ENCODE peak calls at places on chromosomes 13 and 19, in ten cellular contexts. M is AG04449, P is body of pancreas, H is H1, L is OCI-LY7, E is mammary epithelial cell, R is BJ, F is left ventricle myocardium inferior, S is stomach, Y is sigmoid colon. G is an unnamed sample.

GRCh38 chr19:48866692-48867091 is 1.7 kb downstream of the PLEKHA4 start:
- DNase-seq in M (no peak), P (no peak), H (no peak), L (no peak), E (no peak), R (no peak), F (no peak), S (no peak), Y (no peak), G (no peak)

GRCh38 chr19:15128162-15128770 is 21.1 kb downstream of the SYDE1 start:
- DNase-seq in M (no peak), P (no peak), H (no peak), L (no peak), E (no peak), R (no peak), F (no peak), S (no peak), Y (peak), G (no peak)

GRCh38 chr13:100454876-100455275 is 133.7 kb downstream of the GGACT start:
- DNase-seq in M (no peak), P (no peak), H (no peak), L (no peak), E (peak), R (no peak), F (no peak), S (no peak), Y (no peak), G (no peak)

GRCh38 chr13:111662895-111663294 is 342.5 kb downstream of the TEX29 start:
- DNase-seq in M (no peak), P (no peak), H (no peak), L (no peak), E (no peak), R (no peak), F (no peak), S (no peak), Y (no peak), G (no peak)

GRCh38 chr13:35388979-35389378 is 87.5 kb downstream of the MAB21L1 start:
- DNase-seq in M (no peak), P (no peak), H (no peak), L (no peak), E (no peak), R (no peak), F (no peak), S (no peak), Y (no peak), G (peak)

GRCh38 chr19:52670046-52670445 is 31.9 kb upstream of the ZNF83 start:
- DNase-seq in M (no peak), P (peak), H (no peak), L (no peak), E (peak), R (no peak), F (no peak), S (no peak), Y (no peak), G (no peak)

GRCh38 chr19:50636317-50637085 is 3.2 kb downstream of the SYT3 start:
- DNase-seq in M (no peak), P (no peak), H (no peak), L (no peak), E (no peak), R (no peak), F (no peak), S (no peak), Y (no peak), G (no peak)

GRCh38 chr13:99960663-99961440 is 10.7 kb downstream of the ZIC5 start:
- DNase-seq in M (no peak), P (no peak), H (no peak), L (no peak), E (no peak), R (no peak), F (no peak), S (peak), Y (no peak), G (no peak)

GRCh38 chr13:42215578-42216421 is 56.2 kb upstream of the AKAP11 start:
- DNase-seq in M (no peak), P (peak), H (no peak), L (peak), E (peak), R (no peak), F (no peak), S (no peak), Y (no peak), G (peak)

GRCh38 chr19:12789098-12789903 is 2.0 kb upstream of the JUNB start:
- DNase-seq in M (no peak), P (no peak), H (no peak), L (no peak), E (peak), R (no peak), F (no peak), S (no peak), Y (no peak), G (no peak)

GRCh38 chr19:13024126-13024957 is 29.1 kb downstream of the NFIX start:
- DNase-seq in M (no peak), P (no peak), H (no peak), L (no peak), E (peak), R (no peak), F (no peak), S (no peak), Y (peak), G (no peak)

GRCh38 chr19:5147074-5147970 is 178.4 kb downstream of the KDM4B start:
- DNase-seq in M (no peak), P (peak), H (no peak), L (no peak), E (no peak), R (no peak), F (no peak), S (no peak), Y (no peak), G (no peak)

GRCh38 chr13:74021507-74021906 is 112.7 kb downstream of the KLF12 start:
- DNase-seq in M (no peak), P (no peak), H (no peak), L (no peak), E (no peak), R (no peak), F (no peak), S (no peak), Y (no peak), G (no peak)

GRCh38 chr13:43331676-43332075 is 308.3 kb downstream of the DNAJC15 start:
- DNase-seq in M (no peak), P (no peak), H (no peak), L (no peak), E (no peak), R (no peak), F (no peak), S (no peak), Y (no peak), G (no peak)

GRCh38 chr19:11210656-11210928 is 13.2 kb upstream of the KANK2 start:
- DNase-seq in M (no peak), P (no peak), H (no peak), L (no peak), E (no peak), R (no peak), F (no peak), S (no peak), Y (no peak), G (no peak)

GRCh38 chr13:40230833-40231266 is 435.6 kb downstream of the FOXO1 start:
- DNase-seq in M (no peak), P (no peak), H (no peak), L (no peak), E (no peak), R (no peak), F (no peak), S (no peak), Y (no peak), G (no peak)

GRCh38 chr13:95641961-95642621 is 2.4 kb downstream of the DZIP1 start:
- DNase-seq in M (no peak), P (peak), H (peak), L (no peak), E (peak), R (no peak), F (peak), S (peak), Y (peak), G (no peak)

GRCh38 chr13:19587635-19588300 is 26.4 kb upstream of the TPTE2 start:
- DNase-seq in M (peak), P (peak), H (no peak), L (peak), E (peak), R (no peak), F (no peak), S (no peak), Y (no peak), G (no peak)

DNA sequence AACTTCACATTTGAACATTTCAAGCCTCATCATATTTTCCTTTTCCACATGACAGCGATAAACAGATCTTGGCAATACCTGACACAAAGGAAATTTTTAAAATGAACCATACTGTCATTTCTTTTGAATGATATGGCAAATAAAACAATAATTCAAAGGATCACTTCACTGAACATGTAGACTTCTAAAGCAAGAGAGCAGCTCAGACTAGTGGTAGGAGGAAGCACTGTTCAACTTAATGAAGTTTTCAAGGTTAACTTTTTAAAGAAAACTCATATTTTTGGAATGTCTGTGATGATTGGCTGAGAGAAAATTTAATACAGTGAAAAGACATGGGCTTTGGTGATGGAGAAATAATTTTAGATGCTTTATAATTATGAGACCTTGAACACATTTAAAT is 198.0 kb downstream of the OXGR1 start:
- DNase-seq in M (no peak), P (no peak), H (no peak), L (no peak), E (no peak), R (no peak), F (no peak), S (no peak), Y (no peak), G (no peak)
- TF ChIP-seq CTCF in M (no peak), P (no peak), H (peak), L (no peak), E (peak), R (no peak), F (no peak), S (no peak), Y (no peak), G (no peak)

GRCh38 chr19:34904846-34905527 is 21.7 kb upstream of the ZNF30 start:
- DNase-seq in M (no peak), P (no peak), H (peak), L (no peak), E (peak), R (no peak), F (no peak), S (no peak), Y (no peak), G (no peak)

GRCh38 chr19:34900245-34900644 is 26.5 kb upstream of the ZNF30 start:
- DNase-seq in M (no peak), P (no peak), H (no peak), L (no peak), E (no peak), R (no peak), F (no peak), S (no peak), Y (no peak), G (no peak)

DNA sequence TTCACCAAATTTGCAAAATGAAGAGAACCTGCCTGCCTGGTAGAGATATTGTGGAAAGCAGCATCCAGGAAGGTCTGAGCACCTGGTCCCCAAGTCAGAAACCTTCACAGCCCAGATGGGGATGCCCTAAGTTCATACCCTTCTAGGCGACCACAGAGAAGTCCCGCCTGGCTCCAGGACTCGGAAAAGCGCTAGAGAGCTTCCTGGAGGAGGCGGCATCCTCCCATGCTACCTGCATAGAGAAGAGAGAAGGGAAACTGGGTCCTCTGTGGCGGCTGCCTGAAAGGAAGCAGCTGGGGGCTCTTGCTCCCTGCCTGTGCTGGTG is 22.2 kb upstream of the ZNF30 start:
- DNase-seq in M (no peak), P (no peak), H (no peak), L (no peak), E (no peak), R (no peak), F (no peak), S (no peak), Y (no peak), G (no peak)
- TF ChIP-seq CTCF in M (no peak), P (no peak), H (peak), L (no peak), E (no peak), R (no peak), F (no peak), S (no peak), Y (no peak), G (no peak)

GRCh38 chr13:46899801-46900200 is 2.9 kb upstream of the HTR2A start:
- DNase-seq in M (no peak), P (no peak), H (no peak), L (no peak), E (no peak), R (no peak), F (no peak), S (no peak), Y (no peak), G (no peak)

GRCh38 chr13:46893221-46893620 is 3.6 kb downstream of the HTR2A start:
- DNase-seq in M (no peak), P (no peak), H (no peak), L (no peak), E (no peak), R (no peak), F (no peak), S (no peak), Y (no peak), G (no peak)

GRCh38 chr13:46894534-46894906 is 2.3 kb downstream of the HTR2A start:
- DNase-seq in M (no peak), P (no peak), H (no peak), L (no peak), E (no peak), R (no peak), F (no peak), S (no peak), Y (no peak), G (no peak)

GRCh38 chr13:46896346-46897138 is at the start of gene HTR2A:
- DNase-seq in M (no peak), P (peak), H (no peak), L (no peak), E (peak), R (no peak), F (peak), S (peak), Y (peak), G (no peak)

GRCh38 chr13:46893820-46894533 is 2.9 kb downstream of the HTR2A start:
- DNase-seq in M (no peak), P (peak), H (peak), L (peak), E (peak), R (no peak), F (peak), S (peak), Y (peak), G (no peak)
- TF ChIP-seq CTCF in M (peak), P (peak), H (peak), L (peak), E (peak), R (peak), F (peak), S (peak), Y (peak), G (peak)

GRCh38 chr19:7500811-7501450 is 12.1 kb upstream of the PEX11G start:
- DNase-seq in M (no peak), P (peak), H (peak), L (no peak), E (peak), R (no peak), F (no peak), S (peak), Y (no peak), G (no peak)
- TF ChIP-seq CTCF in M (no peak), P (no peak), H (peak), L (no peak), E (no peak), R (no peak), F (no peak), S (no peak), Y (no peak), G (no peak)

GRCh38 chr19:31174948-31175347 is 174.3 kb downstream of the TSHZ3 start:
- DNase-seq in M (no peak), P (no peak), H (no peak), L (no peak), E (no peak), R (no peak), F (no peak), S (no peak), Y (no peak), G (no peak)
- TF ChIP-seq CTCF in M (no peak), P (no peak), H (no peak), L (no peak), E (no peak), R (no peak), F (no peak), S (no peak), Y (no peak), G (no peak)

GRCh38 chr19:18401580-18402112 is 4.2 kb upstream of the LRRC25 start:
- DNase-seq in M (no peak), P (peak), H (no peak), L (peak), E (peak), R (no peak), F (peak), S (no peak), Y (peak), G (no peak)
- TF ChIP-seq CTCF in M (peak), P (no peak), H (peak), L (peak), E (peak), R (peak), F (peak), S (no peak), Y (peak), G (peak)

GRCh38 chr13:39012608-39013007 is 22.0 kb upstream of the STOML3 start:
- DNase-seq in M (no peak), P (no peak), H (peak), L (no peak), E (no peak), R (no peak), F (no peak), S (no peak), Y (no peak), G (no peak)

GRCh38 chr13:39013462-39013861 is 22.8 kb upstream of the STOML3 start:
- DNase-seq in M (no peak), P (no peak), H (no peak), L (no peak), E (no peak), R (no peak), F (no peak), S (no peak), Y (no peak), G (no peak)

GRCh38 chr13:39016087-39016486 is 21.8 kb downstream of the PROSER1 start:
- DNase-seq in M (no peak), P (no peak), H (no peak), L (no peak), E (no peak), R (no peak), F (no peak), S (no peak), Y (no peak), G (no peak)

GRCh38 chr13:39020853-39021462 is 16.9 kb downstream of the PROSER1 start:
- DNase-seq in M (no peak), P (no peak), H (no peak), L (no peak), E (no peak), R (no peak), F (no peak), S (no peak), Y (no peak), G (no peak)

GRCh38 chr13:39016789-39017188 is 21.1 kb downstream of the PROSER1 start:
- DNase-seq in M (no peak), P (peak), H (no peak), L (peak), E (peak), R (no peak), F (no peak), S (no peak), Y (no peak), G (no peak)
- TF ChIP-seq CTCF in M (peak), P (peak), H (peak), L (peak), E (peak), R (peak), F (peak), S (no peak), Y (no peak), G (peak)

GRCh38 chr19:40908981-40909380 is 26.9 kb upstream of the CYP2A7 start:
- DNase-seq in M (no peak), P (peak), H (no peak), L (no peak), E (no peak), R (no peak), F (no peak), S (no peak), Y (no peak), G (peak)
- TF ChIP-seq CTCF in M (no peak), P (no peak), H (no peak), L (no peak), E (no peak), R (no peak), F (no peak), S (peak), Y (no peak), G (peak)

G was measured in AG09319.